ENCODE peak calls at places on chromosome 7, in four cellular contexts. One of them, this sample, is unnamed. For H3K36me3, the result is how much of the 10 kb centered on the place peaks cover.

GRCh38 chr7:158021836-158022235 is 565.8 kb downstream of the PTPRN2 start:
- DNase-seq in body of pancreas: no peak
- DNase-seq in IMR-90: no peak
- DNase-seq in psoas muscle: no peak
- DNase-seq in this sample: no peak

GRCh38 chr7:126483972-126484371 is 768.8 kb downstream of the GRM8 start:
- DNase-seq in body of pancreas: no peak
- DNase-seq in IMR-90: no peak
- DNase-seq in psoas muscle: no peak
- DNase-seq in this sample: no peak

GRCh38 chr7:50615519-50615845 is 50.3 kb upstream of the DDC start:
- DNase-seq in body of pancreas: peak
- DNase-seq in IMR-90: no peak
- DNase-seq in psoas muscle: no peak
- DNase-seq in this sample: no peak

GRCh38 chr7:127891854-127892438 is 139.3 kb downstream of the LRRC4 start:
- DNase-seq in body of pancreas: no peak
- DNase-seq in IMR-90: no peak
- DNase-seq in psoas muscle: no peak
- DNase-seq in this sample: no peak

GRCh38 chr7:70573202-70573810 is 558.6 kb upstream of the GALNT17 start:
- DNase-seq in body of pancreas: no peak
- DNase-seq in IMR-90: no peak
- DNase-seq in psoas muscle: no peak
- DNase-seq in this sample: no peak

GRCh38 chr7:85074992-85075391 is 111.9 kb downstream of the SEMA3D start:
- DNase-seq in body of pancreas: no peak
- DNase-seq in IMR-90: peak
- DNase-seq in psoas muscle: no peak
- DNase-seq in this sample: no peak

GRCh38 chr7:140526901-140527664 is 47.8 kb upstream of the MKRN1 start:
- DNase-seq in body of pancreas: no peak
- DNase-seq in IMR-90: peak
- DNase-seq in psoas muscle: no peak
- DNase-seq in this sample: no peak

GRCh38 chr7:84102213-84102612 is 92.4 kb downstream of the SEMA3A start:
- DNase-seq in body of pancreas: no peak
- DNase-seq in IMR-90: peak
- DNase-seq in psoas muscle: no peak
- DNase-seq in this sample: no peak

GRCh38 chr7:81527651-81528050 is 242.2 kb downstream of the HGF start:
- DNase-seq in body of pancreas: no peak
- DNase-seq in IMR-90: no peak
- DNase-seq in psoas muscle: no peak
- DNase-seq in this sample: no peak

GRCh38 chr7:29806131-29806792 is at the start of gene WIPF3:
- DNase-seq in body of pancreas: peak
- DNase-seq in IMR-90: no peak
- DNase-seq in psoas muscle: peak
- DNase-seq in this sample: peak

GRCh38 chr7:918441-919113 is 35.9 kb downstream of the ADAP1 start:
- DNase-seq in body of pancreas: no peak
- DNase-seq in IMR-90: no peak
- DNase-seq in psoas muscle: peak
- DNase-seq in this sample: no peak

GRCh38 chr7:138429577-138430250 is 30.3 kb upstream of the TRIM24 start:
- DNase-seq in body of pancreas: no peak
- DNase-seq in IMR-90: no peak
- DNase-seq in psoas muscle: no peak
- DNase-seq in this sample: no peak

GRCh38 chr7:152180048-152180447 is 154.6 kb downstream of the GALNT11 start:
- DNase-seq in body of pancreas: no peak
- DNase-seq in IMR-90: no peak
- DNase-seq in psoas muscle: no peak
- DNase-seq in this sample: no peak

GRCh38 chr7:152180587-152180986 is 155.1 kb downstream of the GALNT11 start:
- DNase-seq in body of pancreas: no peak
- DNase-seq in IMR-90: no peak
- DNase-seq in psoas muscle: no peak
- DNase-seq in this sample: peak

GRCh38 chr7:152189026-152189425 is 163.6 kb downstream of the GALNT11 start:
- DNase-seq in body of pancreas: no peak
- DNase-seq in IMR-90: no peak
- DNase-seq in psoas muscle: no peak
- DNase-seq in this sample: no peak

DNA sequence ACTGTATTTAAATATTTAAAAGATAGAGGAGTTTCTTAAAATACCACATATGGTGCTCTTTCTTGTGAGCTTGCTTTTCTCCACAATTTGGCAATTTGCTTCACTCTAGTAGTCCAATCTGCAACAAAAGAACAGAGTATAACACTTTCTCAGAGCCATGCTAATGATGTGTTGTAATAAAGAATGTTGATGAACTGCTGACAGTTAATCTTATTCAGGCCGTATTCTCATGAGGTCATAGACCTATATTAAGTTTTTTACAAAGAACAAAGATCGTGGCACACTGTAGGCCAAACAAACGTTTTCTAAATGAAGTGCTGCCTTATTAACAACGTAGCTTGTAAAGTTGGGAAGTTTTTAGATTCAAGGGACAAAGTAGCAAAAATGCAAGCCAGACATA is 160.0 kb downstream of the GALNT11 start:
- DNase-seq in body of pancreas: no peak
- DNase-seq in IMR-90: no peak
- DNase-seq in psoas muscle: no peak
- DNase-seq in this sample: no peak
- H3K36me3 ChIP-seq in body of pancreas: under half
- H3K36me3 ChIP-seq in IMR-90: under half
- H3K36me3 ChIP-seq in psoas muscle: half or more
- H3K36me3 ChIP-seq in this sample: under half

GRCh38 chr7:25708211-25708610 is 443.8 kb upstream of the NFE2L3 start:
- DNase-seq in body of pancreas: no peak
- DNase-seq in IMR-90: no peak
- DNase-seq in psoas muscle: no peak
- DNase-seq in this sample: no peak
- H3K4me3 ChIP-seq in body of pancreas: no peak
- H3K4me3 ChIP-seq in IMR-90: no peak
- H3K4me3 ChIP-seq in psoas muscle: no peak
- H3K4me3 ChIP-seq in this sample: no peak

DNA sequence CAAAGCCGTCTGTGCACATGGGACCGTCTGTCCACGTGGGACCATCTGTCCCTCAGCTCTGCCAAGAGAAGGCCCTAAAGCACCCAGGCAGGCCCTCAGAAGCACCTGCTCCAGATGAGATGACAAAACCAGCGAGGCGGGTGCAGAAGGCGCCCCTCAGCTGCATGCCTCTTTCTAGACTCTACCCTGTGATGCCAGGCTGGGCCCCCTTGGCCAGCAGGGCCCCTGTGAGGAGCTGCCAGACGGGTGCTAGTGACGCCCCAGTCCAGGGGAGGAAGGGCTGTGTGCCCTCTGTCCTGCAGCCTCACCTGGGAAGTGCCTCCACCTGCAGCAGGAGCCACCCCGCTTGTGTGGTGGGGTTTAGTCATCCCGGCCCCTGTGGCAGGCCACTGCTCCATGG is 309.2 kb upstream of the SHH start:
- DNase-seq in body of pancreas: no peak
- DNase-seq in IMR-90: no peak
- DNase-seq in psoas muscle: no peak
- DNase-seq in this sample: no peak
- H3K36me3 ChIP-seq in body of pancreas: under half
- H3K36me3 ChIP-seq in IMR-90: under half
- H3K36me3 ChIP-seq in psoas muscle: under half
- H3K36me3 ChIP-seq in this sample: under half

DNA sequence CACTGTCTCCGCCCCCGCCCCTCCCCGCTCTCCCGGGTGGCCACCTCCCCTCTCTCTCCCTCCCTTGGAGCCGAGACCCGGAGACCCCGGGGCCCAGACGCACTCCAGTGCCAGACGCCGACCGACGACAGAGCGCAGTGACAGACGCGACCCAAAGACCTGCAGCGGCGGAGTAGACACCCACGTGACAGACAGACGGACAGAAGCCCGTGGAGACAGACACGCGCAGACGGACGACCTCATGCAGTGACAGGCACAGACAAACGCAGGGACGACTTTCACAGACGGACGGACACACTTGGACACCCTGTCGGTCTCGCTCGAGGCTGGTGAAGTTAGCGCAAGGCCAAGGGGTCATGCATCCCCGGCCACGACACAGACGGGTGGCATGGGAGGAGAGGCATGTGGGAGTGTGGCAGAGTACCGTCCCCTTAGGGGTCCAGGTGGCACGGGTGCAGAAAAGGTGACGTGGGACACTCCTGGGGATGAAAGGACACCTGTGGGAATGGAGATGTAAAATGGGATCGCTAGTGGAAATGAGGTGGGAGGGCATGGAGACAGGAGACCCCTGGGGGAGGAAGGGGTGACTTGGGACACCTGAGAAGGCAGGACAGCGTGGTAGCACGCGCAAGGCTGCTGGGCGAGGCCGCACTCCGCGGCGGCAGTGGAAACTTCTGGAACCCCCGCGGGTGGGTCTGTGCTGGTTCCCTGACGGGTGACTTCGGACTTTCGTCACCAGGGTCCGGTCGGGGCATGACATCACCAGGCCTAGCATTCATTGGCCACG is 461 bp upstream of the ACHE start:
- DNase-seq in body of pancreas: peak
- DNase-seq in IMR-90: no peak
- DNase-seq in psoas muscle: peak
- DNase-seq in this sample: peak
- H3K4me3 ChIP-seq in body of pancreas: no peak
- H3K4me3 ChIP-seq in IMR-90: no peak
- H3K4me3 ChIP-seq in psoas muscle: peak
- H3K4me3 ChIP-seq in this sample: peak

GRCh38 chr7:36871355-36871738 is 147.1 kb upstream of the AOAH start:
- DNase-seq in body of pancreas: no peak
- DNase-seq in IMR-90: no peak
- DNase-seq in psoas muscle: no peak
- DNase-seq in this sample: no peak
- H3K36me3 ChIP-seq in body of pancreas: under half
- H3K36me3 ChIP-seq in IMR-90: under half
- H3K36me3 ChIP-seq in psoas muscle: under half
- H3K36me3 ChIP-seq in this sample: under half

GRCh38 chr7:7923818-7924217 is 44.8 kb upstream of the GLCCI1 start:
- DNase-seq in body of pancreas: no peak
- DNase-seq in IMR-90: no peak
- DNase-seq in psoas muscle: no peak
- DNase-seq in this sample: no peak

GRCh38 chr7:7920481-7920880 is 48.1 kb upstream of the GLCCI1 start:
- DNase-seq in body of pancreas: peak
- DNase-seq in IMR-90: no peak
- DNase-seq in psoas muscle: no peak
- DNase-seq in this sample: peak

GRCh38 chr7:7922684-7923385 is 45.8 kb upstream of the GLCCI1 start:
- DNase-seq in body of pancreas: no peak
- DNase-seq in IMR-90: no peak
- DNase-seq in psoas muscle: no peak
- DNase-seq in this sample: peak

GRCh38 chr7:7920056-7920455 is 48.5 kb upstream of the GLCCI1 start:
- DNase-seq in body of pancreas: no peak
- DNase-seq in IMR-90: no peak
- DNase-seq in psoas muscle: no peak
- DNase-seq in this sample: no peak

DNA sequence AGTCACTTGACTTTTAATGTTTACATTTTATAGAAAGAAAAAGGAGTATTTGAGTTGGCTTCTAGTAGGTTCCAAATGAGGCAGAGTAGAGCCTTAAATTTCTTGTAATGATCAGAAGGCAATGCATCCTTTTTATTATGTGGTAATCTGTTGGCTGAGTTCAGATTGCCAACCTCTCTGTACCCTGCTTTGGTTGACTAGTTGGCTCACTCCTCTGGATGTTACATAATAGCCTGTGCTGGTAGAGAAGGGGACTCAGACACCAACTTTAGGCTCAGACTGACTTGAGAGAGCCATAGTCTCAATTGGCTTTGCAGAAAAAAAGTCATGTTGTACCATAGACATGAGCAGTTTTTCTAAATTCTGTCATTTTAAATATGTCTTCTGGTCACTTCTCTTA is 46.8 kb upstream of the GLCCI1 start:
- DNase-seq in body of pancreas: peak
- DNase-seq in IMR-90: no peak
- DNase-seq in psoas muscle: no peak
- DNase-seq in this sample: no peak
- H3K4me3 ChIP-seq in body of pancreas: no peak
- H3K4me3 ChIP-seq in IMR-90: no peak
- H3K4me3 ChIP-seq in psoas muscle: no peak
- H3K4me3 ChIP-seq in this sample: no peak

GRCh38 chr7:65976659-65977196 is 5.3 kb downstream of the GUSB start:
- DNase-seq in body of pancreas: no peak
- DNase-seq in IMR-90: no peak
- DNase-seq in psoas muscle: no peak
- DNase-seq in this sample: no peak

GRCh38 chr7:65972976-65973375 is 9.0 kb downstream of the GUSB start:
- DNase-seq in body of pancreas: no peak
- DNase-seq in IMR-90: no peak
- DNase-seq in psoas muscle: no peak
- DNase-seq in this sample: no peak

GRCh38 chr7:65975814-65976445 is 6.1 kb downstream of the GUSB start:
- DNase-seq in body of pancreas: no peak
- DNase-seq in IMR-90: no peak
- DNase-seq in psoas muscle: no peak
- DNase-seq in this sample: no peak

GRCh38 chr7:65974191-65974801 is 7.7 kb downstream of the GUSB start:
- DNase-seq in body of pancreas: no peak
- DNase-seq in IMR-90: no peak
- DNase-seq in psoas muscle: no peak
- DNase-seq in this sample: no peak

GRCh38 chr7:65974876-65975275 is 7.1 kb downstream of the GUSB start:
- DNase-seq in body of pancreas: no peak
- DNase-seq in IMR-90: no peak
- DNase-seq in psoas muscle: no peak
- DNase-seq in this sample: no peak
- H3K36me3 ChIP-seq in body of pancreas: under half
- H3K36me3 ChIP-seq in IMR-90: under half
- H3K36me3 ChIP-seq in psoas muscle: half or more
- H3K36me3 ChIP-seq in this sample: under half

GRCh38 chr7:37206192-37206591 is 242.5 kb downstream of the ELMO1 start:
- DNase-seq in body of pancreas: no peak
- DNase-seq in IMR-90: no peak
- DNase-seq in psoas muscle: no peak
- DNase-seq in this sample: no peak
- H3K4me3 ChIP-seq in body of pancreas: no peak
- H3K4me3 ChIP-seq in IMR-90: no peak
- H3K4me3 ChIP-seq in psoas muscle: no peak
- H3K4me3 ChIP-seq in this sample: no peak

This sample was measured in small intestine.